ENCODE peak calls at places on chromosomes 3 and 15, in nine cellular contexts. P is Peyer's patch; W is fibroblast of lung; F is heart left ventricle; Q is CD8-positive, alpha-beta memory T cell; I is upper lobe of left lung; U is sigmoid colon; C is DND-41; O is neural progenitor cell. X is an unnamed sample. For H3K36me3, the result is how much of the 10 kb centered on the place peaks cover.

GRCh38 chr3:99789322-99789721 is 28.3 kb upstream of the CMSS1 start:
- DNase-seq in P (peak), W (peak), F (peak), Q (no peak), I (no peak), U (no peak), C (peak), O (peak), X (no peak)

GRCh38 chr3:133459400-133459799 is 59.5 kb downstream of the BFSP2 start:
- DNase-seq in P (no peak), W (peak), F (peak), Q (no peak), I (no peak), U (peak), C (no peak), O (peak), X (no peak)

GRCh38 chr3:125435231-125435630 is 60.1 kb upstream of the ZNF148 start:
- DNase-seq in P (no peak), W (no peak), F (no peak), Q (no peak), I (no peak), U (no peak), C (no peak), O (no peak), X (no peak)

GRCh38 chr15:42704492-42704926 is 32.4 kb downstream of the CDAN1 start:
- DNase-seq in P (peak), W (peak), F (peak), Q (peak), I (no peak), U (no peak), C (peak), O (peak), X (peak)

GRCh38 chr3:190862209-190863118 is at the start of gene GMNC:
- DNase-seq in P (peak), W (peak), F (peak), Q (no peak), I (peak), U (peak), C (no peak), O (peak), X (no peak)

GRCh38 chr3:138726966-138727365 is 107.8 kb downstream of the PIK3CB start:
- DNase-seq in P (no peak), W (peak), F (no peak), Q (no peak), I (no peak), U (no peak), C (no peak), O (no peak), X (no peak)

GRCh38 chr3:169634618-169635236 is 28.8 kb downstream of the MECOM start:
- DNase-seq in P (no peak), W (peak), F (no peak), Q (no peak), I (no peak), U (no peak), C (no peak), O (no peak), X (no peak)

GRCh38 chr3:140164922-140165590 is 230.1 kb downstream of the CLSTN2 start:
- DNase-seq in P (no peak), W (no peak), F (no peak), Q (no peak), I (no peak), U (no peak), C (no peak), O (no peak), X (no peak)

GRCh38 chr3:14122301-14122700 is 2.4 kb downstream of the CHCHD4 start:
- DNase-seq in P (no peak), W (no peak), F (no peak), Q (no peak), I (no peak), U (no peak), C (no peak), O (no peak), X (no peak)

GRCh38 chr3:133413166-133414020 is 13.5 kb downstream of the BFSP2 start:
- DNase-seq in P (no peak), W (peak), F (no peak), Q (no peak), I (no peak), U (no peak), C (no peak), O (peak), X (no peak)

GRCh38 chr3:97883736-97884135 is 61.9 kb downstream of the CRYBG3 start:
- DNase-seq in P (no peak), W (no peak), F (no peak), Q (no peak), I (no peak), U (no peak), C (no peak), O (no peak), X (no peak)

GRCh38 chr3:157581331-157581730 is 78.1 kb upstream of the VEPH1 start:
- DNase-seq in P (no peak), W (peak), F (no peak), Q (no peak), I (no peak), U (no peak), C (no peak), O (no peak), X (no peak)

GRCh38 chr3:42747581-42747980 is 25.5 kb downstream of the CCDC13 start:
- DNase-seq in P (no peak), W (no peak), F (no peak), Q (no peak), I (no peak), U (no peak), C (no peak), O (no peak), X (no peak)

GRCh38 chr3:108271626-108272025 is 24.7 kb upstream of the HHLA2 start:
- DNase-seq in P (no peak), W (no peak), F (no peak), Q (no peak), I (no peak), U (no peak), C (no peak), O (no peak), X (no peak)

GRCh38 chr3:46461971-46462910 is 2.5 kb downstream of the LTF start:
- DNase-seq in P (no peak), W (peak), F (no peak), Q (no peak), I (no peak), U (no peak), C (no peak), O (no peak), X (no peak)

GRCh38 chr3:57221883-57222282 is 5.6 kb upstream of the APPL1 start:
- DNase-seq in P (no peak), W (peak), F (no peak), Q (no peak), I (no peak), U (no peak), C (no peak), O (peak), X (no peak)

DNA sequence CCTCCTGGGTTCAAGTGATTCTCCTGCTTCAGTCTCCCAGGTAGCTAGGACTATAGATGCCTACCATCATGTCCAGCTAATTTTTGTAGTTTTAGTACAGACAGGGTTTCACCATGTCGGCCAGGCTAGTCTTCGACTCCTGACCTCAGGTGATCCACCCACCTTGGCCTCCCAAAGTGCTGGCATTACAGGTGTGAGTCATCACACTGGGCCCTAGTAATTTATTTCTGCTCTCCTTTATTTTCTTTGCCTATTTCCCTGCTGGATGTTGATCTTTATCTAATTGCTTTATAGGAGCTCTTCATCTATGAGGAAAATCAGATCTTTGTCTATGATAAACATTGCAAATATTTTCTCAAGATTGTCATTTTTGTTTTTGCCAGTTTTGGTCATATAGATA is 31.7 kb downstream of the UQCC5 start:
- DNase-seq in P (no peak), W (no peak), F (no peak), Q (no peak), I (no peak), U (no peak), C (no peak), O (no peak), X (no peak)
- H3K36me3 ChIP-seq in P (under half), W (under half), F (under half), Q (under half), I (under half), U (under half), C (half or more), O (under half), X (under half)

GRCh38 chr15:59532770-59533379 is 78.7 kb upstream of the GCNT3 start:
- DNase-seq in P (no peak), W (peak), F (no peak), Q (no peak), I (no peak), U (peak), C (peak), O (peak), X (no peak)

GRCh38 chr15:59531066-59531465 is 80.5 kb upstream of the GCNT3 start:
- DNase-seq in P (no peak), W (no peak), F (no peak), Q (no peak), I (no peak), U (peak), C (no peak), O (no peak), X (no peak)

GRCh38 chr15:59524331-59524731 is 86.3 kb downstream of the FAM81A start:
- DNase-seq in P (peak), W (no peak), F (no peak), Q (no peak), I (no peak), U (no peak), C (no peak), O (peak), X (no peak)

GRCh38 chr15:59528965-59529402 is 82.6 kb upstream of the GCNT3 start:
- DNase-seq in P (peak), W (peak), F (peak), Q (peak), I (no peak), U (peak), C (peak), O (peak), X (peak)

DNA sequence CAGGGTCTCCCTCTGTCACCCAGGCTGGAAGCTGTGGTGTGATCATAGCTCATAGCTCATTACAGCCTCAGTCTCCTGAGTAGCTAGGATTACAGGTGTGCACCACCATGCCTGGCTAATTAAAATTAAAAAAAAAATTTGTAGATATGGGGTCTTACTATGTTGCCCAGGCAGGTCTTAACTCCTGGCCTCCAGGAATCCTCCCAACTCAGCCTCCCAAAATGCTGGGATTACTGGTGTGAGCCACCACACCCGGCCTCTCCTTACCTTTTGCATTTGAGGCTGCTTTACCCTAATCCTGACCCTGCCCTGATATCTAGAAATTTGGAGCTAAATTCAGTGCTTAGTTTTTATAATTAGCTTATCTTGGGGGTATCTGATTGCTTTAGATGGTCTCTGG is 83.2 kb upstream of the GCNT3 start:
- DNase-seq in P (no peak), W (no peak), F (no peak), Q (no peak), I (no peak), U (peak), C (no peak), O (no peak), X (no peak)
- H3K27ac ChIP-seq in P (no peak), W (no peak), F (no peak), Q (no peak), I (no peak), U (no peak), C (no peak), O (no peak), X (no peak)

GRCh38 chr3:15333099-15333956 is 942 bp upstream of the SH3BP5 start:
- DNase-seq in P (no peak), W (no peak), F (no peak), Q (no peak), I (no peak), U (no peak), C (no peak), O (no peak), X (no peak)
- H3K4me3 ChIP-seq in P (peak), W (no peak), F (peak), Q (peak), I (no peak), U (peak), C (peak), O (peak), X (peak)

GRCh38 chr3:52405601-52406115 is 39.2 kb downstream of the SEMA3G start:
- DNase-seq in P (no peak), W (no peak), F (no peak), Q (no peak), I (no peak), U (peak), C (no peak), O (no peak), X (no peak)
- H3K36me3 ChIP-seq in P (under half), W (under half), F (half or more), Q (half or more), I (half or more), U (under half), C (half or more), O (under half), X (half or more)

DNA sequence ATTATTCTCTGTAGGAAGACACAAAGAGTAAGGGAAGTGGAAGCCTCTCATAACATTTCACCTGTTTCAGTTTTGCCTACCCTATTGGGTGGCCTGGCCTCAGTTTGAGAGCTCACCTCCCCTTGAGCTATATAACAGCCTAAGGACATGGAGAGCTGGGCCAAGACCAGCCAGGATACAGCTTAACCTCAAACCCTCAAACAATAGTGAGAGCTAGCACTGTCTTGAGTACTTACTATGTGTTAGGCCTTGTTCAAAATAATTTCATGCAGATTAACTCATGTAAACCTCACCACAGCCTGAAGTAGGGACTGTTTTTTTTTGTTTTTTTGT is 15.0 kb upstream of the TBL1XR1 start:
- DNase-seq in P (no peak), W (no peak), F (no peak), Q (no peak), I (no peak), U (no peak), C (no peak), O (no peak), X (no peak)
- H3K27ac ChIP-seq in P (peak), W (no peak), F (no peak), Q (no peak), I (no peak), U (no peak), C (no peak), O (no peak), X (no peak)

X was measured in CD8-positive, alpha-beta T cell.